ENCODE peak calls at places on chromosomes 16 and 17, in eight cellular contexts. One of them, this sample, is unnamed.

GRCh38 chr17:77286641-77287431 is 146.1 kb downstream of the SEC14L1 start:
- DNase-seq in GM12865: no peak
- DNase-seq in stimulated activated CD8-positive, alpha-beta memory T cell treated with anti-CD3 and anti-CD28 coated beads, Interleukin-4, amount 100 ng/mL, for 1 hour: no peak
- DNase-seq in activated CD8-positive, alpha-beta T cell treated with anti-CD3 and anti-CD28 coated beads for 36 hours: no peak
- DNase-seq in NCI-H146: no peak
- DNase-seq in HEK293T: no peak
- DNase-seq in mammary epithelial cell: peak
- DNase-seq in occipital lobe: no peak
- DNase-seq in this sample: no peak

GRCh38 chr17:31722251-31723056 is 136.6 kb downstream of the COPRS start:
- DNase-seq in GM12865: no peak
- DNase-seq in activated CD8-positive, alpha-beta T cell treated with anti-CD3 and anti-CD28 coated beads for 36 hours: no peak
- DNase-seq in occipital lobe: no peak
- DNase-seq in stimulated activated CD8-positive, alpha-beta memory T cell treated with anti-CD3 and anti-CD28 coated beads, Interleukin-4, amount 100 ng/mL, for 1 hour: no peak
- DNase-seq in mammary epithelial cell: no peak
- DNase-seq in NCI-H146: no peak
- DNase-seq in HEK293T: no peak
- DNase-seq in this sample: no peak

GRCh38 chr17:81093576-81094223 is 58.7 kb downstream of the BAIAP2 start:
- DNase-seq in mammary epithelial cell: no peak
- DNase-seq in HEK293T: no peak
- DNase-seq in stimulated activated CD8-positive, alpha-beta memory T cell treated with anti-CD3 and anti-CD28 coated beads, Interleukin-4, amount 100 ng/mL, for 1 hour: no peak
- DNase-seq in activated CD8-positive, alpha-beta T cell treated with anti-CD3 and anti-CD28 coated beads for 36 hours: no peak
- DNase-seq in GM12865: no peak
- DNase-seq in occipital lobe: no peak
- DNase-seq in NCI-H146: no peak
- DNase-seq in this sample: peak

GRCh38 chr16:17211797-17212196 is 259.0 kb downstream of the XYLT1 start:
- DNase-seq in HEK293T: peak
- DNase-seq in mammary epithelial cell: no peak
- DNase-seq in stimulated activated CD8-positive, alpha-beta memory T cell treated with anti-CD3 and anti-CD28 coated beads, Interleukin-4, amount 100 ng/mL, for 1 hour: no peak
- DNase-seq in occipital lobe: no peak
- DNase-seq in activated CD8-positive, alpha-beta T cell treated with anti-CD3 and anti-CD28 coated beads for 36 hours: peak
- DNase-seq in NCI-H146: no peak
- DNase-seq in GM12865: peak
- DNase-seq in this sample: no peak

GRCh38 chr16:68445458-68445857 is 2.9 kb downstream of the SMPD3 start:
- DNase-seq in HEK293T: peak
- DNase-seq in NCI-H146: peak
- DNase-seq in GM12865: peak
- DNase-seq in activated CD8-positive, alpha-beta T cell treated with anti-CD3 and anti-CD28 coated beads for 36 hours: peak
- DNase-seq in stimulated activated CD8-positive, alpha-beta memory T cell treated with anti-CD3 and anti-CD28 coated beads, Interleukin-4, amount 100 ng/mL, for 1 hour: no peak
- DNase-seq in occipital lobe: peak
- DNase-seq in mammary epithelial cell: peak
- DNase-seq in this sample: peak

GRCh38 chr17:73231841-73232586 is 29.7 kb downstream of the CPSF4L start:
- DNase-seq in HEK293T: peak
- DNase-seq in mammary epithelial cell: peak
- DNase-seq in activated CD8-positive, alpha-beta T cell treated with anti-CD3 and anti-CD28 coated beads for 36 hours: peak
- DNase-seq in GM12865: peak
- DNase-seq in occipital lobe: peak
- DNase-seq in NCI-H146: peak
- DNase-seq in stimulated activated CD8-positive, alpha-beta memory T cell treated with anti-CD3 and anti-CD28 coated beads, Interleukin-4, amount 100 ng/mL, for 1 hour: peak
- DNase-seq in this sample: peak

GRCh38 chr17:80871341-80871740 is 120.3 kb upstream of the CHMP6 start:
- DNase-seq in GM12865: no peak
- DNase-seq in activated CD8-positive, alpha-beta T cell treated with anti-CD3 and anti-CD28 coated beads for 36 hours: peak
- DNase-seq in HEK293T: no peak
- DNase-seq in occipital lobe: no peak
- DNase-seq in stimulated activated CD8-positive, alpha-beta memory T cell treated with anti-CD3 and anti-CD28 coated beads, Interleukin-4, amount 100 ng/mL, for 1 hour: no peak
- DNase-seq in NCI-H146: no peak
- DNase-seq in mammary epithelial cell: no peak
- DNase-seq in this sample: no peak

GRCh38 chr16:19113577-19114358 is at the start of gene ITPRIPL2:
- DNase-seq in GM12865: peak
- DNase-seq in stimulated activated CD8-positive, alpha-beta memory T cell treated with anti-CD3 and anti-CD28 coated beads, Interleukin-4, amount 100 ng/mL, for 1 hour: no peak
- DNase-seq in NCI-H146: peak
- DNase-seq in HEK293T: peak
- DNase-seq in mammary epithelial cell: peak
- DNase-seq in activated CD8-positive, alpha-beta T cell treated with anti-CD3 and anti-CD28 coated beads for 36 hours: no peak
- DNase-seq in occipital lobe: no peak
- DNase-seq in this sample: peak

GRCh38 chr16:22789281-22789945 is 24.5 kb upstream of the HS3ST2 start:
- DNase-seq in HEK293T: no peak
- DNase-seq in stimulated activated CD8-positive, alpha-beta memory T cell treated with anti-CD3 and anti-CD28 coated beads, Interleukin-4, amount 100 ng/mL, for 1 hour: no peak
- DNase-seq in activated CD8-positive, alpha-beta T cell treated with anti-CD3 and anti-CD28 coated beads for 36 hours: no peak
- DNase-seq in mammary epithelial cell: peak
- DNase-seq in GM12865: no peak
- DNase-seq in occipital lobe: no peak
- DNase-seq in NCI-H146: no peak
- DNase-seq in this sample: no peak

GRCh38 chr17:32558328-32558955 is 71.6 kb downstream of the CDK5R1 start:
- DNase-seq in GM12865: peak
- DNase-seq in NCI-H146: no peak
- DNase-seq in stimulated activated CD8-positive, alpha-beta memory T cell treated with anti-CD3 and anti-CD28 coated beads, Interleukin-4, amount 100 ng/mL, for 1 hour: no peak
- DNase-seq in activated CD8-positive, alpha-beta T cell treated with anti-CD3 and anti-CD28 coated beads for 36 hours: no peak
- DNase-seq in HEK293T: no peak
- DNase-seq in occipital lobe: no peak
- DNase-seq in mammary epithelial cell: no peak
- DNase-seq in this sample: no peak

GRCh38 chr17:59345476-59345875 is 14.0 kb downstream of the YPEL2 start:
- DNase-seq in activated CD8-positive, alpha-beta T cell treated with anti-CD3 and anti-CD28 coated beads for 36 hours: no peak
- DNase-seq in occipital lobe: no peak
- DNase-seq in GM12865: no peak
- DNase-seq in stimulated activated CD8-positive, alpha-beta memory T cell treated with anti-CD3 and anti-CD28 coated beads, Interleukin-4, amount 100 ng/mL, for 1 hour: no peak
- DNase-seq in mammary epithelial cell: no peak
- DNase-seq in HEK293T: no peak
- DNase-seq in NCI-H146: no peak
- DNase-seq in this sample: no peak

GRCh38 chr16:65769776-65770438 is 596.6 kb upstream of the CDH5 start:
- DNase-seq in occipital lobe: no peak
- DNase-seq in stimulated activated CD8-positive, alpha-beta memory T cell treated with anti-CD3 and anti-CD28 coated beads, Interleukin-4, amount 100 ng/mL, for 1 hour: no peak
- DNase-seq in GM12865: peak
- DNase-seq in NCI-H146: no peak
- DNase-seq in HEK293T: no peak
- DNase-seq in mammary epithelial cell: peak
- DNase-seq in activated CD8-positive, alpha-beta T cell treated with anti-CD3 and anti-CD28 coated beads for 36 hours: no peak
- DNase-seq in this sample: no peak

GRCh38 chr16:27685802-27686201 is 135.9 kb downstream of the KATNIP start:
- DNase-seq in GM12865: no peak
- DNase-seq in NCI-H146: no peak
- DNase-seq in mammary epithelial cell: no peak
- DNase-seq in stimulated activated CD8-positive, alpha-beta memory T cell treated with anti-CD3 and anti-CD28 coated beads, Interleukin-4, amount 100 ng/mL, for 1 hour: no peak
- DNase-seq in HEK293T: no peak
- DNase-seq in occipital lobe: no peak
- DNase-seq in activated CD8-positive, alpha-beta T cell treated with anti-CD3 and anti-CD28 coated beads for 36 hours: no peak
- DNase-seq in this sample: no peak

GRCh38 chr17:62824290-62825135 is 16.4 kb upstream of the MARCHF10 start:
- DNase-seq in GM12865: no peak
- DNase-seq in HEK293T: no peak
- DNase-seq in NCI-H146: no peak
- DNase-seq in stimulated activated CD8-positive, alpha-beta memory T cell treated with anti-CD3 and anti-CD28 coated beads, Interleukin-4, amount 100 ng/mL, for 1 hour: no peak
- DNase-seq in occipital lobe: no peak
- DNase-seq in mammary epithelial cell: peak
- DNase-seq in activated CD8-positive, alpha-beta T cell treated with anti-CD3 and anti-CD28 coated beads for 36 hours: no peak
- DNase-seq in this sample: no peak

GRCh38 chr17:17763136-17763535 is 73.7 kb downstream of the SREBF1 start:
- DNase-seq in NCI-H146: no peak
- DNase-seq in activated CD8-positive, alpha-beta T cell treated with anti-CD3 and anti-CD28 coated beads for 36 hours: no peak
- DNase-seq in HEK293T: no peak
- DNase-seq in GM12865: no peak
- DNase-seq in occipital lobe: no peak
- DNase-seq in mammary epithelial cell: no peak
- DNase-seq in stimulated activated CD8-positive, alpha-beta memory T cell treated with anti-CD3 and anti-CD28 coated beads, Interleukin-4, amount 100 ng/mL, for 1 hour: no peak
- DNase-seq in this sample: no peak

GRCh38 chr17:58402679-58403078 is 14.7 kb downstream of the RNF43 start:
- DNase-seq in occipital lobe: no peak
- DNase-seq in NCI-H146: no peak
- DNase-seq in HEK293T: no peak
- DNase-seq in GM12865: no peak
- DNase-seq in activated CD8-positive, alpha-beta T cell treated with anti-CD3 and anti-CD28 coated beads for 36 hours: no peak
- DNase-seq in mammary epithelial cell: peak
- DNase-seq in stimulated activated CD8-positive, alpha-beta memory T cell treated with anti-CD3 and anti-CD28 coated beads, Interleukin-4, amount 100 ng/mL, for 1 hour: no peak
- DNase-seq in this sample: no peak

GRCh38 chr16:30376508-30376907 is 1.9 kb downstream of the MYL11 start:
- DNase-seq in NCI-H146: no peak
- DNase-seq in GM12865: no peak
- DNase-seq in HEK293T: no peak
- DNase-seq in activated CD8-positive, alpha-beta T cell treated with anti-CD3 and anti-CD28 coated beads for 36 hours: no peak
- DNase-seq in mammary epithelial cell: no peak
- DNase-seq in occipital lobe: no peak
- DNase-seq in stimulated activated CD8-positive, alpha-beta memory T cell treated with anti-CD3 and anti-CD28 coated beads, Interleukin-4, amount 100 ng/mL, for 1 hour: no peak
- DNase-seq in this sample: no peak

GRCh38 chr16:85199880-85200279 is 87.6 kb upstream of the CIBAR2 start:
- DNase-seq in mammary epithelial cell: no peak
- DNase-seq in NCI-H146: no peak
- DNase-seq in activated CD8-positive, alpha-beta T cell treated with anti-CD3 and anti-CD28 coated beads for 36 hours: no peak
- DNase-seq in HEK293T: no peak
- DNase-seq in occipital lobe: no peak
- DNase-seq in GM12865: no peak
- DNase-seq in stimulated activated CD8-positive, alpha-beta memory T cell treated with anti-CD3 and anti-CD28 coated beads, Interleukin-4, amount 100 ng/mL, for 1 hour: no peak
- DNase-seq in this sample: no peak